ENCODE peak calls at places on chromosomes 3 and 15, in five cellular contexts. P is SK-N-SH, N is K562, V is HepG2, L is GM12878. T is an unnamed sample.
A peak's percentile ranks its signal among the peaks of the same experiment; 100 is the strongest.

GRCh38 chr3:190175490-190175889 is 54.8 kb upstream of the P3H2 start:
- DNase-seq in P (no peak), N (no peak), V (no peak), L (no peak), T (no peak)

GRCh38 chr3:632571-633170 is 436.1 kb downstream of the CHL1 start:
- DNase-seq in P (peak; percentile 26), N (peak; percentile 18), V (peak; percentile 32), L (no peak), T (peak; percentile 43)

GRCh38 chr3:14640157-14640562 is 11.4 kb upstream of the CCDC174 start:
- DNase-seq in P (no peak), N (no peak), V (no peak), L (no peak), T (no peak)

GRCh38 chr3:72663429-72663828 is 184.8 kb downstream of the SHQ1 start:
- DNase-seq in P (no peak), N (no peak), V (peak; percentile 30), L (no peak), T (no peak)

GRCh38 chr3:49912787-49913375 is 9.2 kb upstream of the MST1R start:
- DNase-seq in P (peak; percentile 66), N (no peak), V (no peak), L (no peak), T (no peak)

GRCh38 chr15:66946578-66947164 is 118.7 kb upstream of the SMAD3 start:
- DNase-seq in P (peak; percentile 79), N (peak; percentile 77), V (peak; percentile 67), L (peak; percentile 39), T (peak; percentile 76)

GRCh38 chr3:151580592-151580991 is 119.7 kb upstream of the IGSF10 start:
- DNase-seq in P (no peak), N (no peak), V (no peak), L (no peak), T (no peak)

GRCh38 chr3:30285188-30286006 is 321.0 kb upstream of the TGFBR2 start:
- DNase-seq in P (peak; percentile 21), N (no peak), V (no peak), L (no peak), T (no peak)

GRCh38 chr15:61118885-61119284 is 110.2 kb downstream of the RORA start:
- DNase-seq in P (peak; percentile 37), N (peak; percentile 42), V (no peak), L (no peak), T (peak; percentile 16)

GRCh38 chr15:84883433-84883832 is 1.0 kb upstream of the SLC28A1 start:
- DNase-seq in P (no peak), N (no peak), V (peak; percentile 64), L (no peak), T (no peak)

GRCh38 chr3:157794771-157795170 is 291.6 kb upstream of the VEPH1 start:
- DNase-seq in P (no peak), N (no peak), V (no peak), L (no peak), T (no peak)

GRCh38 chr3:114624047-114624445 is 330.2 kb downstream of the TIGIT start:
- DNase-seq in P (no peak), N (no peak), V (peak; percentile 9), L (no peak), T (no peak)

GRCh38 chr3:123716421-123716820 is 131.6 kb upstream of the HACD2 start:
- DNase-seq in P (no peak), N (no peak), V (no peak), L (no peak), T (no peak)

GRCh38 chr3:184977796-184978195 is 165.8 kb downstream of the VPS8 start:
- DNase-seq in P (no peak), N (no peak), V (no peak), L (no peak), T (no peak)

GRCh38 chr3:170815340-170815739 is 54.7 kb downstream of the RPL22L1 start:
- DNase-seq in P (no peak), N (peak; percentile 49), V (peak; percentile 7), L (no peak), T (peak; percentile 38)

GRCh38 chr3:58464875-58465274 is 27.0 kb upstream of the KCTD6 start:
- DNase-seq in P (no peak), N (no peak), V (no peak), L (no peak), T (no peak)

GRCh38 chr3:149371723-149372114 is 5.7 kb downstream of the TM4SF1 start:
- DNase-seq in P (no peak), N (no peak), V (no peak), L (no peak), T (no peak)

GRCh38 chr3:79361748-79362378 is 405.9 kb downstream of the ROBO1 start:
- DNase-seq in P (peak; percentile 36), N (no peak), V (peak; percentile 31), L (no peak), T (peak; percentile 26)

GRCh38 chr15:25059698-25060471 is 105.1 kb downstream of the SNRPN start:
- DNase-seq in P (no peak), N (no peak), V (no peak), L (no peak), T (no peak)

GRCh38 chr3:121126378-121127035 is 218.5 kb downstream of the STXBP5L start:
- DNase-seq in P (peak; percentile 0), N (no peak), V (no peak), L (no peak), T (no peak)
- TF ChIP-seq FOXM1 in P (no peak), N (no peak), V (no peak), L (no peak), T (no peak)

GRCh38 chr3:27985369-27986035 is 255.9 kb upstream of the CMC1 start:
- DNase-seq in P (no peak), N (no peak), V (no peak), L (no peak), T (no peak)
- TF ChIP-seq FOXM1 in P (no peak), N (no peak), V (no peak), L (no peak), T (no peak)

GRCh38 chr3:153313307-153313945 is 151.4 kb downstream of the RAP2B start:
- DNase-seq in P (peak; percentile 12), N (no peak), V (no peak), L (no peak), T (no peak)
- TF ChIP-seq FOXM1 in P (no peak), N (no peak), V (no peak), L (no peak), T (no peak)

GRCh38 chr3:53880396-53881345 is 1.3 kb downstream of the ACTR8 start:
- DNase-seq in P (peak; percentile 29), N (no peak), V (peak; percentile 25), L (no peak), T (no peak)
- TF ChIP-seq FOXM1 in P (no peak), N (no peak), V (no peak), L (no peak), T (no peak)

GRCh38 chr3:171862993-171863521 is 19.9 kb downstream of the TMEM212 start:
- DNase-seq in P (no peak), N (no peak), V (peak; percentile 58), L (no peak), T (no peak)
- TF ChIP-seq FOXM1 in P (no peak), N (no peak), V (no peak), L (no peak), T (no peak)